ENCODE peak calls at places on chromosomes 3 and 15, in nine cellular contexts. K, E, P, Z, V, A, I, M and R are unnamed samples.

GRCh38 chr3:172635588-172635987 is 75.3 kb downstream of the NCEH1 start:
- DNase-seq in P (no peak), A (peak; percentile 38), I (no peak), E (no peak), V (no peak), K (no peak), Z (no peak), M (no peak), R (no peak)

GRCh38 chr3:13884851-13885703 is 5.2 kb upstream of the WNT7A start:
- DNase-seq in K (no peak), A (no peak), E (peak; percentile 70), V (peak; percentile 33), M (peak; percentile 36), Z (peak; percentile 81), I (peak; percentile 81), P (peak; percentile 67), R (no peak)

GRCh38 chr3:151553873-151554272 is 93.0 kb upstream of the IGSF10 start:
- DNase-seq in A (peak; percentile 55), M (no peak), K (no peak), P (no peak), V (no peak), E (no peak), Z (no peak), I (peak; percentile 22), R (no peak)

GRCh38 chr15:98863983-98864382 is 143.6 kb downstream of the PGPEP1L start:
- DNase-seq in P (no peak), V (no peak), Z (no peak), M (no peak), K (no peak), A (no peak), I (no peak), E (no peak), R (no peak)

GRCh38 chr15:34693053-34693744 is 61.6 kb downstream of the GJD2 start:
- DNase-seq in V (no peak), Z (no peak), A (peak; percentile 30), P (no peak), E (no peak), I (no peak), K (no peak), M (no peak), R (no peak)

GRCh38 chr3:38493019-38493418 is 3.1 kb upstream of the EXOG start:
- DNase-seq in P (no peak), M (no peak), I (no peak), A (peak; percentile 47), K (no peak), E (no peak), V (no peak), Z (no peak), R (peak; percentile 84)

GRCh38 chr3:162041622-162042021 is 545.0 kb downstream of the OTOL1 start:
- DNase-seq in A (no peak), M (no peak), E (peak; percentile 33), V (no peak), Z (no peak), P (no peak), K (no peak), I (no peak), R (no peak)

GRCh38 chr3:37287776-37288175 is 113.4 kb upstream of the LRRFIP2 start:
- DNase-seq in P (no peak), I (no peak), E (no peak), M (no peak), K (no peak), A (peak; percentile 23), V (no peak), Z (no peak), R (no peak)

GRCh38 chr3:46719735-46720271 is 2.1 kb upstream of the PRSS50 start:
- DNase-seq in P (no peak), E (peak; percentile 1), Z (no peak), K (no peak), M (no peak), A (no peak), I (no peak), V (no peak), R (peak; percentile 87)

GRCh38 chr3:101377796-101378195 is 57.4 kb upstream of the IMPG2 start:
- DNase-seq in E (no peak), Z (no peak), K (no peak), A (no peak), I (no peak), M (no peak), P (no peak), V (no peak), R (no peak)

GRCh38 chr3:105364113-105364512 is 2.6 kb upstream of the ALCAM start:
- DNase-seq in K (no peak), Z (no peak), E (no peak), V (no peak), I (no peak), A (peak; percentile 48), P (no peak), M (no peak), R (no peak)

GRCh38 chr3:105365171-105365535 is 1.6 kb upstream of the ALCAM start:
- DNase-seq in Z (no peak), P (no peak), I (no peak), E (no peak), V (no peak), A (peak; percentile 42), M (no peak), K (no peak), R (no peak)

GRCh38 chr3:105366302-105367062 is at the start of gene ALCAM:
- DNase-seq in Z (peak; percentile 14), E (peak; percentile 98), P (peak; percentile 91), M (peak; percentile 87), V (peak; percentile 94), A (peak; percentile 100), I (peak; percentile 98), K (peak; percentile 69), R (peak; percentile 94)

GRCh38 chr3:105367063-105367405 is 325 bp downstream of the ALCAM start:
- DNase-seq in K (no peak), M (no peak), E (peak; percentile 51), I (peak; percentile 49), Z (no peak), P (peak; percentile 33), V (no peak), A (peak; percentile 56), R (no peak)

GRCh38 chr3:105365536-105366301 is 990 bp upstream of the ALCAM start:
- DNase-seq in I (peak; percentile 38), K (no peak), V (peak; percentile 21), P (peak; percentile 23), Z (no peak), M (no peak), A (peak; percentile 77), E (peak; percentile 50), R (peak; percentile 64)
- H3K27ac ChIP-seq in I (peak overlapping the region; percentile 80), K (peak overlapping the region; percentile 96), V (peak overlapping the region; percentile 9), P (peak overlapping the region; percentile 92), Z (no peak overlapping the region), M (no peak overlapping the region), A (peak overlapping the region; percentile 74), E (no peak overlapping the region), R (peak overlapping the region; percentile 96)

GRCh38 chr3:17605032-17605431 is 137.4 kb downstream of the TBC1D5 start:
- DNase-seq in E (no peak), V (no peak), K (peak; percentile 26), M (peak; percentile 7), P (no peak), Z (no peak), A (peak; percentile 84), I (peak; percentile 15), R (peak; percentile 76)

GRCh38 chr3:17607905-17608304 is 134.5 kb downstream of the TBC1D5 start:
- DNase-seq in K (no peak), I (no peak), A (no peak), V (no peak), P (no peak), E (no peak), M (no peak), Z (no peak), R (no peak)

GRCh38 chr3:17605934-17606333 is 136.5 kb downstream of the TBC1D5 start:
- DNase-seq in M (no peak), E (no peak), V (no peak), P (no peak), I (no peak), A (no peak), Z (no peak), K (no peak), R (no peak)

GRCh38 chr3:17602126-17602525 is 140.3 kb downstream of the TBC1D5 start:
- DNase-seq in A (peak; percentile 4), I (no peak), E (no peak), M (no peak), V (no peak), P (no peak), Z (no peak), K (no peak), R (peak; percentile 30)
- H3K4me2 ChIP-seq in A (no peak overlapping the region), I (no peak overlapping the region), E (no peak overlapping the region), M (no peak overlapping the region), V (no peak overlapping the region), P (no peak overlapping the region), Z (no peak overlapping the region), K (peak overlapping the region; percentile 5), R (no peak overlapping the region)

GRCh38 chr15:90593469-90594158 is 63.9 kb downstream of the CRTC3 start:
- DNase-seq in P (no peak), Z (no peak), K (no peak), E (no peak), I (no peak), V (no peak), A (no peak), M (no peak), R (no peak)

GRCh38 chr15:90595760-90596155 is 66.0 kb downstream of the CRTC3 start:
- DNase-seq in A (no peak), M (no peak), I (no peak), E (no peak), V (no peak), Z (no peak), K (no peak), P (peak; percentile 61), R (no peak)

GRCh38 chr15:90591524-90591923 is 61.8 kb downstream of the CRTC3 start:
- DNase-seq in P (no peak), Z (no peak), M (no peak), A (no peak), E (no peak), V (no peak), I (no peak), K (no peak), R (no peak)

GRCh38 chr15:90594297-90594696 is 64.6 kb downstream of the CRTC3 start:
- DNase-seq in I (no peak), M (no peak), K (no peak), Z (no peak), P (peak; percentile 93), V (no peak), A (peak; percentile 51), E (no peak), R (no peak)

GRCh38 chr15:90592144-90592887 is 62.6 kb downstream of the CRTC3 start:
- DNase-seq in I (no peak), P (no peak), Z (no peak), K (no peak), V (no peak), M (peak; percentile 7), A (peak; percentile 91), E (no peak), R (peak; percentile 93)
- H3K27ac ChIP-seq in I (peak overlapping the region; percentile 29), P (no peak overlapping the region), Z (no peak overlapping the region), K (no peak overlapping the region), V (no peak overlapping the region), M (no peak overlapping the region), A (peak overlapping the region; percentile 85), E (no peak overlapping the region), R (peak overlapping the region; percentile 78)

DNA sequence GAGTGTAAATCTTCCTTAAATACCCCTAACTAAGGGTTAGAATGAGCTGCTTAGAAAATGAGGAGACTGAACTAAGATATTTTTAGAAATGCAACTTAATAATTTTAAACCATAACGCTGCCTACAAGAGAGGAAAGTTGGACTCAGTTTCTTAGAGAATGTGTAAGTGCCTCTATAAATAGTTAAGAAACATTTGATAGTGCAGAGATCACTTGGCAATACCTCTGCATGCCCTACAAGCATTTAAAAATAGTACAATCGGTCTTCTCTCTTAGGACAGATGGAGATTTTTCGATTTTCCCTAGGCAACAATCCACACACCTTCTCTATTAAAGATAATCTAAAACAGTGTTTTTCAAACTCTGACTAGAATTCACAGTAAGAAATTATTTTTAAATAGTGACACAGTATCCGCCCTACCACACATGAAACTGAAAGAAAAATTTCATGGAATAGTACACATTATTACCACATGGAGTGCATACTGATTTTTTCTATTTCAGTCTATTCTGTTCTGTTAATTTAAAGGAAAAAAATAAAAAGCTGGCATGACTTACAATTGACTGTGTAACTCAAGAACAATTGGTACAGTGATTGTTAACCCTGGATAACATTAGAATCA is 83.2 kb downstream of the GADL1 start:
- DNase-seq in K (no peak), V (no peak), M (no peak), P (no peak), Z (no peak), I (no peak), E (no peak), A (no peak), R (peak; percentile 38)
- H3K4me2 ChIP-seq in K (peak overlapping the region; percentile 35), V (no peak overlapping the region), M (no peak overlapping the region), P (no peak overlapping the region), Z (no peak overlapping the region), I (no peak overlapping the region), E (no peak overlapping the region), A (no peak overlapping the region), R (no peak overlapping the region)